ENCODE peak calls at places on chromosomes 13 and 19, in five cellular contexts. V is heart right ventricle, P is tibial artery, C is HL-60, J is gastrocnemius medialis. W is an unnamed sample.

GRCh38 chr19:23312515-23312914 is 62.3 kb upstream of the ZNF724 start:
- DNase-seq in V (no peak), J (no peak), C (no peak), P (no peak), W (no peak)

GRCh38 chr19:57317503-57317902 is 2.8 kb upstream of the ZNF543 start:
- DNase-seq in J (peak), V (peak), C (no peak), P (no peak), W (no peak)

GRCh38 chr19:28884786-28885476 is 328.0 kb downstream of the UQCRFS1 start:
- DNase-seq in V (no peak), P (no peak), J (no peak), C (no peak), W (no peak)

GRCh38 chr19:49400034-49400433 is 12.0 kb downstream of the KASH5 start:
- DNase-seq in C (no peak), J (no peak), V (no peak), P (no peak), W (no peak)

GRCh38 chr13:35468195-35468594 is 8.3 kb downstream of the MAB21L1 start:
- DNase-seq in J (no peak), V (no peak), P (no peak), C (no peak), W (no peak)

GRCh38 chr19:43778651-43779050 is 2.1 kb downstream of the KCNN4 start:
- DNase-seq in P (no peak), V (no peak), C (no peak), J (no peak), W (no peak)

GRCh38 chr13:37491661-37492060 is 106.9 kb downstream of the POSTN start:
- DNase-seq in V (no peak), J (no peak), P (no peak), C (no peak), W (no peak)

GRCh38 chr13:20772401-20773131 is 1.2 kb downstream of the EEF1AKMT1 start:
- DNase-seq in V (no peak), C (peak), J (no peak), P (no peak), W (no peak)

GRCh38 chr13:113390874-113391497 is 27.1 kb upstream of the GRTP1 start:
- DNase-seq in P (peak), C (no peak), V (no peak), J (no peak), W (no peak)

GRCh38 chr13:23715762-23716235 is 145.6 kb downstream of the TNFRSF19 start:
- DNase-seq in P (no peak), C (no peak), V (no peak), J (no peak), W (no peak)

GRCh38 chr13:27338816-27339215 is 68.2 kb downstream of the RASL11A start:
- DNase-seq in V (no peak), P (no peak), J (no peak), C (no peak), W (no peak)

GRCh38 chr13:50274181-50274580 is 258.9 kb downstream of the KCNRG start:
- DNase-seq in P (no peak), V (no peak), J (no peak), C (no peak), W (no peak)

GRCh38 chr13:50267917-50268316 is 252.7 kb downstream of the KCNRG start:
- DNase-seq in C (no peak), P (no peak), J (no peak), V (no peak), W (no peak)

GRCh38 chr13:50268500-50268899 is 253.3 kb downstream of the KCNRG start:
- DNase-seq in C (no peak), J (no peak), V (no peak), P (no peak), W (no peak)
- TF ChIP-seq CTCF in C (no peak), J (no peak), V (no peak), P (no peak), W (peak)

GRCh38 chr19:47153266-47153665 is 22.6 kb downstream of the SAE1 start:
- DNase-seq in C (no peak), P (no peak), J (no peak), V (no peak), W (no peak)
- H3K27ac ChIP-seq in C (no peak), P (no peak), J (no peak), V (no peak), W (no peak)

GRCh38 chr19:6045108-6045507 is 65.2 kb downstream of the RFX2 start:
- DNase-seq in C (no peak), P (peak), J (no peak), V (no peak), W (no peak)

GRCh38 chr19:6048808-6049405 is 61.4 kb downstream of the RFX2 start:
- DNase-seq in C (peak), V (peak), J (peak), P (peak), W (peak)

GRCh38 chr19:6048348-6048747 is 62.0 kb downstream of the RFX2 start:
- DNase-seq in V (no peak), P (peak), C (no peak), J (no peak), W (no peak)

GRCh38 chr19:6047256-6047655 is 63.0 kb downstream of the RFX2 start:
- DNase-seq in C (no peak), P (peak), V (no peak), J (no peak), W (no peak)

DNA sequence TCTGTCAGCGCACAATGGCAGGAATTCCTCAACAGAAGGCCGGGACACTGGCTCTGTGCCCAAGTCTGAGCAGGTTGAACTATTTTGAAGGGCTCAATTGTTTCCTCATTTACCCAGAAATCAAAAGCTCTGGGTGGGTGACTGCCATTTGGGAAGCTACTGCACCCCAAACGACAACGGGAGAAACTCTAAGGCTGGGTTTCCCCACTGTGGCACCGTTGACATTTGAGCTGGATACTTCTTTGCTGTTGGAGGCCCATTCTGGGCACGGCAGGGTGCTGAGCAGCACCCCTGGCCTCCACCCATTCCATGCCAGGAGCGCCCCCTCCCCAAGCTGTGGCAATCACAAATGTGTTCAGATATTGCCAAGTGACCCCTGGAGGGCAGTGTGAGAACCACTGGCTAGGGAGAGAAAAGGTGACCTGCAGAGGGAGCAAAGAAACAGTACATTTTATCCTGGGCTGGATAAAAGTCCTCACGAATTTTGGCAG is 62.5 kb downstream of the RFX2 start:
- DNase-seq in C (peak), V (no peak), J (no peak), P (peak), W (no peak)
- TF ChIP-seq CTCF in C (peak), V (peak), J (no peak), P (peak), W (no peak)

DNA sequence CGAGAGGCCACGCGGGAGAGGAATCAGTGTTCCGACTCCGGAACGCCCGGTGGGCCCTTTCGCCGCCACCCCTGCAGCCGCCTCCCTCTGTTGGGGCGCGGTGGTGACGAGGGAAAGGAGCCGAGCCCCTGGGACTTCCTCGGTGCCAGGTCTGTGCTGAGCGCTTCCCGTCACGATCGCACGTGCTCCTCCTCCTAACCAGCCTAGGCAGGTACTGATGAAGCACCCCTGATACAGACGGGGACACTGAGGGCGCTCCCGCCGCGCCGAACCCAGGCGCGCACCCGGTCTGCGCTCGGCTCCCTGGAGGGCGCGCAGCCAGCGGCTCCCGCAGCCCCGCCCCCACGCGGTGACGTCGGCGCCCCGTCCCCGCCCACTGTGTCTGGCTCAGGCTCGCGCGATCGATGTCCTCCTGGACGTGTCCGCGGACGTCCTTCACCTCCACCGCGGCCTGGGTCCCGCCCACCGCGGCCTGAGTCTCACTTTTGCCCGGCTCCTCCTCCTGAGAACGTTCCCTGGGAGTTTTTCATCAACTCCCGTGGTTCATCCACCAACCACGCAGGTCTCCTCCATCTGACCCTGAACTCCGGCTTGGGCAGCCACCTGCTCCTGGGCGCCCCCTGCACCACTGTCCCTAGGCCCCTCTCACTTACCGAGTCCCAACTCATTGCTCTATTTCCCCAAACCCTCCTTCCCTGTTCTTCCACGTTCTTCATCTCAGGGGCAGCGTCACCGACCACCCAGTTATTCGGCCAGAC is 2.6 kb upstream of the KLK15 start:
- DNase-seq in C (peak), V (peak), J (no peak), P (no peak), W (peak)
- H3K27ac ChIP-seq in C (no peak), V (no peak), J (no peak), P (no peak), W (no peak)

DNA sequence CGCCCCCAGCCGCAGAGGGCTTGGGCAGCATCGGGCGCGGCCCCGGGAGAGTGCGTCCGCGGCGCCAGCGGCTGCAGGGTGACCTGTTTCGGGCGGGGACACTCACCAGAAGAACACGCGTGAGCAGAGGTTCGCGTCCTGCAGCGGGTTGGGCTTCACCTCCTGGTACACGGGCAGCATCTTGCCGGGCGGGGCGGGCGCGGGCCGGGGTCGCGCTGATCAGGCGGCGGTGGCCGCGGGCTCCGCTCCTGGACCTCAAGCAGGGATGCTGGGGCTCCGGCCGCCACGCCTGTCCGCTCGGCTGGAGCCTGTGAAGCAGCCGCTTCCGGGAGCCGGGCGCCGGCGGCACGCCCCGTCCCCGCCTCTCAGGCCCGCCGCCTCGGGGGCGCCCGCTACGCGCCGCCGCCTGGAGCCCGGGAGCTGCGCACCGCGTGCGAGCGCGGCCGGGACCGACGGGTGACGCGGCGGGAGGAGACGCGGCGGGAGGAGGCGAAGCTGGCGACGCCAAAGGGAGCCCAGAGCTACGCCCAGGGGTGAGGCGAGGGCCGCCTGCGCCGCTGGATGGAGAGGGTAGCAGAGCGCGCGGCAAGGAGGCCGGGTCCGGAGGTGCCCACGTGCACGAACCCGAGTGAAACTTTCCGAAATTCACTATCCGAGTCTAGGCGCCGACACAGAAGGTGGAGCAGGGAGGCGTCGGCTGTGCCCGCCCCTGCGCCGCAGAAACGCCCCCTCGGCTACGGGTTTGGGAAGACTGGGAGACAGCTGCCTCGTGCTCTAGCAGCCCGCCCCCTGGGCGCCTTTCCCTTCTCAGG is at the start of gene ABCC4:
- DNase-seq in V (peak), P (peak), C (peak), J (peak), W (peak)
- TF ChIP-seq CTCF in V (no peak), P (no peak), C (no peak), J (no peak), W (no peak)

GRCh38 chr19:19777692-19778091 is 43.9 kb downstream of the ZNF506 start:
- DNase-seq in J (no peak), V (no peak), P (no peak), C (no peak), W (no peak)

GRCh38 chr19:19778666-19779065 is 42.9 kb downstream of the ZNF506 start:
- DNase-seq in V (no peak), C (no peak), P (no peak), J (no peak), W (no peak)

GRCh38 chr19:19788015-19788414 is 33.5 kb downstream of the ZNF506 start:
- DNase-seq in C (no peak), P (no peak), J (no peak), V (no peak), W (no peak)

GRCh38 chr19:19782783-19783182 is 38.8 kb downstream of the ZNF506 start:
- DNase-seq in J (no peak), V (no peak), C (no peak), P (no peak), W (no peak)
- H3K27ac ChIP-seq in J (no peak), V (no peak), C (no peak), P (no peak), W (no peak)

DNA sequence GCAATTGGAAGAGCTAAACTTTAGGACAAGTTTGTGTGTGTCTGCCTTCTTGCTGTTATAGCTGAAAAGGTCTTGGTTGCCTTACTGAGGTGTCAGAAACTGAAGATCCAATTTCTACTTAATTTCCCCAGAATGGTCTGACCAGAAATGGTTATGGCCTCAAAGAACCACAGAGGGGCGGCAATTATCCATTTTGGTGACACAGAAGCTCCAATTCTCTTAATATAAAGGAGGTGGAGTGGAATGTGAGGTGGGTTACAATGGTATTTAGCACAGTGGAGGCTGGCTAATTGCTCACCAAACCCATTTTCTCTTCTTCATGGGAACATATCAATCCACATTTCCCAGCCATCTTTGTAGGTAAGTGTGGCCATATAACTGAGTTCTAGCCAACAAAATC is 1157.2 kb downstream of the OLFM4 start:
- DNase-seq in J (no peak), V (no peak), C (peak), P (no peak), W (no peak)
- TF ChIP-seq CTCF in J (no peak), V (no peak), C (peak), P (no peak), W (no peak)

GRCh38 chr13:33289966-33290365 is 4.4 kb upstream of the STARD13 start:
- DNase-seq in C (no peak), P (no peak), V (no peak), J (no peak), W (no peak)

GRCh38 chr13:33284916-33285315 is 639 bp downstream of the STARD13 start:
- DNase-seq in V (no peak), C (no peak), P (no peak), J (no peak), W (no peak)

GRCh38 chr13:33286143-33286542 is 588 bp upstream of the STARD13 start:
- DNase-seq in C (no peak), V (no peak), J (no peak), P (no peak), W (no peak)

GRCh38 chr13:33285420-33286124 is at the start of gene STARD13:
- DNase-seq in C (peak), P (peak), J (peak), V (peak), W (no peak)

GRCh38 chr13:33287142-33287882 is 1.8 kb upstream of the STARD13 start:
- DNase-seq in C (no peak), P (no peak), J (no peak), V (no peak), W (no peak)
- H3K27ac ChIP-seq in C (no peak), P (peak), J (peak), V (peak), W (no peak)

W was measured in CD4-positive, alpha-beta T cell.